ENCODE peak calls at places on chromosomes 13 and 19, in seven cellular contexts. N, J, A, G, L, V and I are unnamed samples.

GRCh38 chr13:107942030-107942617 is 273.2 kb downstream of the LIG4 start:
- DNase-seq in N (no peak), J (no peak), A (no peak), G (no peak), L (no peak), V (no peak), I (no peak)

GRCh38 chr13:111572956-111573355 is 252.5 kb downstream of the TEX29 start:
- DNase-seq in N (no peak), J (no peak), A (no peak), G (no peak), L (peak), V (no peak), I (no peak)

GRCh38 chr13:22846551-22846950 is 334.2 kb upstream of the SGCG start:
- DNase-seq in N (no peak), J (no peak), A (no peak), G (no peak), L (no peak), V (no peak), I (no peak)

GRCh38 chr13:74596691-74597090 is 462.5 kb upstream of the KLF12 start:
- DNase-seq in N (no peak), J (no peak), A (no peak), G (no peak), L (no peak), V (no peak), I (no peak)

GRCh38 chr13:112752711-112753541 is 63.1 kb downstream of the ATP11A start:
- DNase-seq in N (peak), J (peak), A (no peak), G (no peak), L (no peak), V (no peak), I (no peak)

GRCh38 chr19:7705387-7706187 is 3.7 kb upstream of the FCER2 start:
- DNase-seq in N (no peak), J (no peak), A (no peak), G (no peak), L (no peak), V (peak), I (no peak)

GRCh38 chr13:39605677-39606320 is 2.8 kb upstream of the LHFPL6 start:
- DNase-seq in N (no peak), J (no peak), A (no peak), G (no peak), L (no peak), V (no peak), I (no peak)

GRCh38 chr19:36257512-36257876 is 42.6 kb downstream of the ZNF146 start:
- DNase-seq in N (no peak), J (no peak), A (peak), G (no peak), L (peak), V (peak), I (no peak)

GRCh38 chr19:13906525-13906904 is 514 bp downstream of the CC2D1A start:
- DNase-seq in N (no peak), J (no peak), A (no peak), G (peak), L (no peak), V (peak), I (no peak)

GRCh38 chr13:50526771-50527567 is 316.5 kb downstream of the DLEU7 start:
- DNase-seq in N (no peak), J (no peak), A (no peak), G (no peak), L (peak), V (peak), I (no peak)

GRCh38 chr19:9711815-9712214 is 36.9 kb upstream of the ZNF562 start:
- DNase-seq in N (no peak), J (no peak), A (no peak), G (no peak), L (no peak), V (no peak), I (no peak)

GRCh38 chr19:23015660-23016059 is 12.7 kb upstream of the ZNF728 start:
- DNase-seq in N (no peak), J (no peak), A (no peak), G (no peak), L (no peak), V (no peak), I (no peak)

GRCh38 chr13:92843549-92843948 is 383.1 kb upstream of the GPC6 start:
- DNase-seq in N (peak), J (no peak), A (no peak), G (no peak), L (no peak), V (no peak), I (no peak)

GRCh38 chr13:20826810-20827560 is 53.2 kb upstream of the EEF1AKMT1 start:
- DNase-seq in N (peak), J (no peak), A (no peak), G (no peak), L (no peak), V (no peak), I (no peak)

GRCh38 chr13:73900591-73900990 is 233.6 kb downstream of the KLF12 start:
- DNase-seq in N (peak), J (no peak), A (no peak), G (no peak), L (no peak), V (no peak), I (no peak)

GRCh38 chr13:41835871-41836270 is 125.0 kb downstream of the VWA8 start:
- DNase-seq in N (peak), J (no peak), A (no peak), G (no peak), L (no peak), V (no peak), I (peak)

GRCh38 chr19:34430738-34431625 is 2.8 kb downstream of the UBA2 start:
- DNase-seq in N (peak), J (no peak), A (no peak), G (peak), L (no peak), V (peak), I (peak)

GRCh38 chr19:50280074-50280473 is 49.1 kb downstream of the KCNC3 start:
- DNase-seq in N (no peak), J (no peak), A (no peak), G (no peak), L (no peak), V (no peak), I (no peak)

GRCh38 chr13:42574011-42574410 is at the start of gene TNFSF11:
- DNase-seq in N (no peak), J (no peak), A (no peak), G (peak), L (peak), V (no peak), I (no peak)

GRCh38 chr13:97339019-97339988 is 94.7 kb upstream of the RAP2A start:
- DNase-seq in N (peak), J (peak), A (peak), G (no peak), L (no peak), V (no peak), I (peak)

GRCh38 chr19:41397086-41398041 is at the start of the genes BCKDHA and EXOSC5:
- DNase-seq in N (peak), J (peak), A (peak), G (peak), L (peak), V (peak), I (peak)
- H3K4me3 ChIP-seq in N (peak), J (peak), A (peak), G (peak), L (peak), V (peak), I (peak)

GRCh38 chr13:51588406-51588949 is 4.2 kb downstream of the WDFY2 start:
- DNase-seq in N (no peak), J (no peak), A (no peak), G (no peak), L (no peak), V (peak), I (no peak)

GRCh38 chr13:51589793-51590192 is 5.5 kb downstream of the WDFY2 start:
- DNase-seq in N (no peak), J (no peak), A (no peak), G (no peak), L (no peak), V (no peak), I (no peak)

GRCh38 chr13:51587372-51587771 is 3.1 kb downstream of the WDFY2 start:
- DNase-seq in N (no peak), J (no peak), A (no peak), G (no peak), L (no peak), V (no peak), I (no peak)

GRCh38 chr13:51590966-51591627 is 6.8 kb downstream of the WDFY2 start:
- DNase-seq in N (peak), J (peak), A (no peak), G (no peak), L (no peak), V (peak), I (peak)

GRCh38 chr13:51590231-51590630 is 6.0 kb downstream of the WDFY2 start:
- DNase-seq in N (no peak), J (no peak), A (no peak), G (no peak), L (no peak), V (no peak), I (no peak)
- TF ChIP-seq CTCF in N (no peak), J (no peak), A (no peak), G (no peak), L (no peak), V (no peak), I (no peak)

DNA sequence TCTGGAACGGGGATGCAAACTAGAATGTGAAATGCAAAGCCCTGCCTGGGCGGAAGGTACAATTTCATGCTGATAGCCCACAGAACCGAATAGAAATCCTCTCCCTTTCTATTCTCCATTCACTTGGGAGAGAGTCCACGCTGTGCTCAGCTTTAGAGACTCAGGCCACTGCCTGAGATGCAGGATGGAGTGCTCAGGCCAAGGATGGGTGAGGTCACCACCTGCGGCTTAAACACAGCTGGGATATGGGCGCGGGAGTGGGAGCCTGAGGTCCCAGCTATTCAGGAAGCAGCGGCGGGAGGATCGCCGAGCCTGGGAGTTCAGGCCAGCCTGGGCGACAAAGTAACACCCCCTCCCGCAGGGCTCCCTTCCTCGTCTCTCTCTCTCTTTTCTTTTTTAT is 446 bp upstream of the ZNF83 start:
- DNase-seq in N (peak), J (peak), A (peak), G (no peak), L (peak), V (peak), I (peak)
- H3K27ac ChIP-seq in N (peak), J (peak), A (no peak), G (no peak), L (peak), V (no peak), I (peak)

GRCh38 chr19:52554216-52554971 is 15.7 kb upstream of the ZNF701 start:
- DNase-seq in N (no peak), J (no peak), A (no peak), G (no peak), L (no peak), V (no peak), I (no peak)
- H3K4me3 ChIP-seq in N (no peak), J (no peak), A (no peak), G (peak), L (peak), V (no peak), I (no peak)

GRCh38 chr19:4976412-4977298 is 7.7 kb downstream of the KDM4B start:
- DNase-seq in N (peak), J (peak), A (peak), G (peak), L (peak), V (peak), I (no peak)
- TF ChIP-seq CTCF in N (peak), J (peak), A (peak), G (peak), L (peak), V (peak), I (peak)